ENCODE peak calls at places on chromosomes 12 and 14, in five cellular contexts. One of them, this sample, is unnamed.

GRCh38 chr14:64707661-64708060 is 3.4 kb downstream of the PLEKHG3 start:
- DNase-seq in NCI-H1092: no peak
- DNase-seq in fibroblast of the conjunctiva: peak
- DNase-seq in endodermal cell: peak
- DNase-seq in nephron progenitor cell: no peak
- DNase-seq in this sample: peak

GRCh38 chr12:124326899-124327298 is 32.0 kb downstream of the RFLNA start:
- DNase-seq in endodermal cell: no peak
- DNase-seq in nephron progenitor cell: no peak
- DNase-seq in NCI-H1092: no peak
- DNase-seq in fibroblast of the conjunctiva: no peak
- DNase-seq in this sample: no peak

GRCh38 chr12:25725874-25726273 is 172.8 kb upstream of the LMNTD1 start:
- DNase-seq in endodermal cell: no peak
- DNase-seq in nephron progenitor cell: no peak
- DNase-seq in fibroblast of the conjunctiva: peak
- DNase-seq in NCI-H1092: no peak
- DNase-seq in this sample: no peak

GRCh38 chr12:69527506-69528272 is 57.5 kb downstream of the FRS2 start:
- DNase-seq in endodermal cell: no peak
- DNase-seq in fibroblast of the conjunctiva: peak
- DNase-seq in NCI-H1092: no peak
- DNase-seq in nephron progenitor cell: no peak
- DNase-seq in this sample: no peak

GRCh38 chr14:63745272-63745671 is 17.4 kb upstream of the SGPP1 start:
- DNase-seq in NCI-H1092: no peak
- DNase-seq in nephron progenitor cell: no peak
- DNase-seq in fibroblast of the conjunctiva: no peak
- DNase-seq in endodermal cell: no peak
- DNase-seq in this sample: no peak

GRCh38 chr14:105839425-105840265 is 313.3 kb downstream of the TMEM121 start:
- DNase-seq in NCI-H1092: no peak
- DNase-seq in nephron progenitor cell: no peak
- DNase-seq in fibroblast of the conjunctiva: no peak
- DNase-seq in endodermal cell: no peak
- DNase-seq in this sample: no peak

GRCh38 chr12:109981311-109981710 is 14.9 kb downstream of the GIT2 start:
- DNase-seq in fibroblast of the conjunctiva: no peak
- DNase-seq in NCI-H1092: no peak
- DNase-seq in nephron progenitor cell: no peak
- DNase-seq in endodermal cell: no peak
- DNase-seq in this sample: no peak

GRCh38 chr12:101299931-101300330 is 20.0 kb downstream of the UTP20 start:
- DNase-seq in nephron progenitor cell: no peak
- DNase-seq in NCI-H1092: no peak
- DNase-seq in endodermal cell: no peak
- DNase-seq in fibroblast of the conjunctiva: no peak
- DNase-seq in this sample: no peak

GRCh38 chr14:74275265-74275841 is 27.4 kb downstream of the ABCD4 start:
- DNase-seq in nephron progenitor cell: no peak
- DNase-seq in endodermal cell: no peak
- DNase-seq in fibroblast of the conjunctiva: peak
- DNase-seq in NCI-H1092: no peak
- DNase-seq in this sample: no peak

GRCh38 chr14:101454229-101454628 is 107.1 kb upstream of the DIO3 start:
- DNase-seq in fibroblast of the conjunctiva: no peak
- DNase-seq in nephron progenitor cell: no peak
- DNase-seq in endodermal cell: no peak
- DNase-seq in NCI-H1092: no peak
- DNase-seq in this sample: no peak

GRCh38 chr14:67944605-67945004 is 125.0 kb downstream of the RAD51B start:
- DNase-seq in nephron progenitor cell: no peak
- DNase-seq in NCI-H1092: no peak
- DNase-seq in fibroblast of the conjunctiva: no peak
- DNase-seq in endodermal cell: no peak
- DNase-seq in this sample: no peak

GRCh38 chr12:51592034-51592705 is 1.1 kb downstream of the SCN8A start:
- DNase-seq in endodermal cell: peak
- DNase-seq in NCI-H1092: no peak
- DNase-seq in nephron progenitor cell: peak
- DNase-seq in fibroblast of the conjunctiva: peak
- DNase-seq in this sample: peak

GRCh38 chr14:89340200-89340667 is 76.8 kb downstream of the FOXN3 start:
- DNase-seq in fibroblast of the conjunctiva: no peak
- DNase-seq in NCI-H1092: no peak
- DNase-seq in nephron progenitor cell: no peak
- DNase-seq in endodermal cell: no peak
- DNase-seq in this sample: no peak

GRCh38 chr12:28938581-28939301 is 210.3 kb upstream of the FAR2 start:
- DNase-seq in endodermal cell: no peak
- DNase-seq in NCI-H1092: no peak
- DNase-seq in nephron progenitor cell: no peak
- DNase-seq in fibroblast of the conjunctiva: no peak
- DNase-seq in this sample: no peak

GRCh38 chr14:99755068-99755405 is 38.2 kb upstream of the EML1 start:
- DNase-seq in NCI-H1092: no peak
- DNase-seq in nephron progenitor cell: no peak
- DNase-seq in endodermal cell: no peak
- DNase-seq in fibroblast of the conjunctiva: no peak
- DNase-seq in this sample: no peak

GRCh38 chr14:51895425-51895824 is 35.0 kb downstream of the GNG2 start:
- DNase-seq in nephron progenitor cell: no peak
- DNase-seq in fibroblast of the conjunctiva: no peak
- DNase-seq in endodermal cell: no peak
- DNase-seq in NCI-H1092: no peak
- DNase-seq in this sample: no peak

GRCh38 chr12:125983784-125984510 is 918.7 kb downstream of the AACS start:
- DNase-seq in NCI-H1092: no peak
- DNase-seq in fibroblast of the conjunctiva: no peak
- DNase-seq in endodermal cell: peak
- DNase-seq in nephron progenitor cell: peak
- DNase-seq in this sample: peak

This sample was measured in mesendoderm.